ENCODE peak calls at places on chromosomes 7 and 10, in five cellular contexts. K is astrocyte, D is endothelial cell of umbilical vein, Q is GM12878, C is fibroblast of lung. A is an unnamed sample.

GRCh38 chr7:127798023-127798422 is 146.0 kb downstream of the SND1 start:
- DNase-seq in C (peak), Q (no peak), K (no peak), D (no peak), A (no peak)

GRCh38 chr7:144019457-144019856 is 19.3 kb downstream of the OR6B1 start:
- DNase-seq in K (peak), Q (no peak), C (peak), D (peak), A (peak)

GRCh38 chr7:95209276-95209675 is 115.1 kb downstream of the PON1 start:
- DNase-seq in Q (no peak), D (no peak), K (peak), C (peak), A (no peak)

GRCh38 chr7:90597879-90598278 is 1.8 kb downstream of the CDK14 start:
- DNase-seq in D (no peak), K (no peak), Q (no peak), C (no peak), A (no peak)

GRCh38 chr7:105806592-105807266 is 69.7 kb downstream of the ATXN7L1 start:
- DNase-seq in D (peak), Q (peak), K (peak), C (peak), A (peak)

GRCh38 chr10:117768333-117769045 is 225.9 kb downstream of the EMX2 start:
- DNase-seq in K (no peak), D (no peak), C (no peak), Q (no peak), A (no peak)

GRCh38 chr7:123608991-123609882 is 7.6 kb downstream of the ASB15 start:
- DNase-seq in C (no peak), K (no peak), Q (no peak), D (no peak), A (no peak)

GRCh38 chr10:70932415-70933196 is 44.2 kb upstream of the PCBD1 start:
- DNase-seq in Q (no peak), K (no peak), D (peak), C (no peak), A (no peak)

GRCh38 chr10:72389022-72389421 is 34.3 kb upstream of the DNAJB12 start:
- DNase-seq in C (no peak), K (no peak), D (no peak), Q (no peak), A (no peak)

GRCh38 chr10:103850572-103850895 is 4.8 kb downstream of the SH3PXD2A start:
- DNase-seq in K (no peak), Q (no peak), D (no peak), C (no peak), A (no peak)

GRCh38 chr10:86024555-86025001 is 342.0 kb downstream of the GRID1 start:
- DNase-seq in D (no peak), C (no peak), K (no peak), Q (no peak), A (no peak)

GRCh38 chr10:47405829-47406547 is 21.9 kb upstream of the ZNF488 start:
- DNase-seq in K (no peak), Q (no peak), D (no peak), C (no peak), A (peak)

GRCh38 chr10:67853512-67853911 is 15.5 kb upstream of the DNAJC12 start:
- DNase-seq in K (no peak), D (no peak), C (no peak), Q (no peak), A (no peak)

GRCh38 chr7:24255139-24255538 is 28.9 kb upstream of the NPY start:
- DNase-seq in K (no peak), D (no peak), C (no peak), Q (no peak), A (no peak)

GRCh38 chr10:102505462-102506115 is 1.8 kb downstream of the SUFU start:
- DNase-seq in C (no peak), Q (no peak), D (no peak), K (no peak), A (no peak)

GRCh38 chr7:80232969-80233724 is 98.5 kb downstream of the GNAI1 start:
- DNase-seq in Q (no peak), K (no peak), D (no peak), C (no peak), A (no peak)

GRCh38 chr10:68303849-68304412 is 27.9 kb upstream of the HNRNPH3 start:
- DNase-seq in Q (no peak), C (no peak), K (no peak), D (no peak), A (no peak)

GRCh38 chr10:124886195-124886594 is 55.7 kb upstream of the ZRANB1 start:
- DNase-seq in C (peak), Q (no peak), D (no peak), K (no peak), A (no peak)

GRCh38 chr10:100624298-100624697 is 88.6 kb downstream of the HIF1AN start:
- DNase-seq in D (no peak), Q (no peak), C (no peak), K (no peak), A (no peak)

GRCh38 chr7:49986191-49986590 is 106.9 kb downstream of the ZPBP start:
- DNase-seq in C (no peak), K (no peak), Q (no peak), D (no peak), A (no peak)

GRCh38 chr10:7689591-7689990 is 13.5 kb upstream of the ITIH2 start:
- DNase-seq in C (no peak), D (no peak), K (no peak), Q (no peak), A (no peak)

GRCh38 chr10:22453948-22454347 is 108.7 kb downstream of the SPAG6 start:
- DNase-seq in Q (no peak), D (no peak), C (no peak), K (peak), A (no peak)

GRCh38 chr10:96642973-96643372 is 56.2 kb upstream of the TM9SF3 start:
- DNase-seq in C (peak), D (no peak), K (no peak), Q (no peak), A (peak)
- TF ChIP-seq CTCF in C (peak), D (peak), K (peak), Q (peak), A (peak)

DNA sequence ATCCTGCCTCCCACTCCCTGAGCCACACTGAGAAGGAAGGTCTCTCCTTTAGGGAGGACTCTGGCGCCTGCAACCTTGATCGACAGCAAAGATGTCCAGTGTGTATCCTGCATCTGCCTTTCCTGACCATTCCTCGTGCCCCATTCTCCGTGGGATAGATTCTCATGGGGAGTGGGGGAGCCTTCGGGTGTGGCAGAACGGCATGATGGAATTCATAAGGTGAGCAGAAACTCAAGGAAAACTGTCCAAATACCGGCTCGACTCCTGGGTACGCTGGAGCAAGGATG is 633 bp upstream of the RARRES2 start:
- DNase-seq in K (no peak), C (no peak), Q (no peak), D (no peak), A (no peak)
- TF ChIP-seq EZH2 in K (no peak), C (no peak), Q (no peak), D (no peak), A (no peak)

DNA sequence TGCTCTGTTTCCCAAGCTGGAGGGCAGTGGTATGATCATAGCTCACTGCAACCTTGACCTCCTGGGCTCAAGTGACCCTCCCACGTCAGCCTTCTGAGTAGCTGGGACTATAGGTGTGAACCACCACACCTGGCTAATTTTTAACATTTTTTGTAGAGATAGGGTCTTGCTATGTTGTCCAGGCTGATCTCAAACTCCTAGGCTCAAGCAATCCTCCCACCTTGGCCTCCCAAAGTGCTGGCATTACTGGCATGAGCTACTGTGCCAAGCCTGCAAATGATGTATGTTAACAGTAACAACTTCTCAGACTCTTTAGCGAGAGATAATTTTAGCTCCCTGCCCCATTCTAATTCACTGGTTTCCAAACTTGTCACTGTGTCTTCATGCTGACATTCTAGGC is 27.7 kb upstream of the SEPHS1 start:
- DNase-seq in Q (no peak), C (no peak), K (no peak), D (no peak), A (no peak)
- H3K4me2 ChIP-seq in Q (no peak), C (no peak), K (no peak), D (no peak), A (no peak)

GRCh38 chr7:44083796-44084195 is 1.5 kb upstream of the POLM start:
- DNase-seq in C (no peak), K (no peak), Q (no peak), D (no peak), A (no peak)

GRCh38 chr7:44084695-44085094 is 2.4 kb upstream of the POLM start:
- DNase-seq in C (peak), D (no peak), K (peak), Q (no peak), A (no peak)

GRCh38 chr7:44086627-44087026 is 4.3 kb upstream of the POLM start:
- DNase-seq in K (no peak), Q (no peak), C (no peak), D (no peak), A (no peak)

GRCh38 chr7:44087914-44088838 is 5.8 kb upstream of the POLM start:
- DNase-seq in C (peak), Q (no peak), K (peak), D (no peak), A (peak)

GRCh38 chr7:44085549-44085948 is 3.2 kb upstream of the POLM start:
- DNase-seq in D (no peak), K (no peak), Q (no peak), C (no peak), A (no peak)
- TF ChIP-seq CTCF in D (no peak), K (no peak), Q (peak), C (no peak), A (peak)

DNA sequence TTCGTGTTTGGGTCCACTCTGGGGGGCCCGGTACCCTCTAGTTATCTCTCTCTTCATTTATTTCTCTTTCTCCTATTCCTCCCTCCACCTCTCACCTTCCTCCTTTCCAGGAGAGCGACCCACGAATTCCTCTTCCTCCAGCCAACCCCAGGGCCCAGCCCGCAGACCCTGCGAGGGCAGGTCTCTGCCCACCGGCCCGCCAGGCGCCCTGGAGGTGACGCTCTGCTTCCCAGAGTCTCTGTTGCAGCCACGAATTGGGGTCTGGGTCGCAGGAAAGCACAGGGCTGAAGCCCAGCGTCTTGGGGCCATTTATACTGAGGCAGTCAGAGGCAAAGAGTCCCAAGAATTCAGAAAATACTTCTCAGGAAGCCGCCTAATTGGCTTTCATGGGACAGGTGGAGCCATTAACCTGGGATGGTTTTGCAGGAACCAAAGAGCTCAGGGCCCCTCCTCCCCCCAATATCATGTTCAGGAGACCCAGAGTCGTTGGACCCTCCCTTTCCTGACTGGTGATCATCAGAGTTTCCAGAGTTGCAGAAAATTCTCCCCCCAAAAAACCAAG is 2.7 kb upstream of the EN2 start:
- DNase-seq in Q (no peak), K (no peak), C (no peak), D (no peak), A (no peak)
- TF ChIP-seq EZH2 in Q (no peak), K (no peak), C (no peak), D (no peak), A (no peak)

GRCh38 chr10:546971-547590 is 142.4 kb downstream of the DIP2C start:
- DNase-seq in D (no peak), C (peak), Q (no peak), K (no peak), A (peak)
- H3K4me2 ChIP-seq in D (no peak), C (no peak), Q (no peak), K (peak), A (peak)